ENCODE peak calls at places on chromosomes 16 and 17, in four cellular contexts. One of them, this sample, is unnamed.

GRCh38 chr17:31495049-31495885 is 103.8 kb downstream of the RAB11FIP4 start:
- DNase-seq in NCI-H345: peak
- DNase-seq in activated CD8-positive, alpha-beta T cell treated with anti-CD3 and anti-CD28 coated beads, Interleukin-2, amount 10 ng/mL, durations not matched to agents 7 days and 5 days: no peak
- DNase-seq in HS-27A: no peak
- DNase-seq in this sample: peak

GRCh38 chr16:50265716-50266336 is 525 bp upstream of the ADCY7 start:
- DNase-seq in HS-27A: no peak
- DNase-seq in NCI-H345: no peak
- DNase-seq in activated CD8-positive, alpha-beta T cell treated with anti-CD3 and anti-CD28 coated beads, Interleukin-2, amount 10 ng/mL, durations not matched to agents 7 days and 5 days: no peak
- DNase-seq in this sample: no peak

GRCh38 chr17:69358688-69359596 is 32.0 kb upstream of the ABCA5 start:
- DNase-seq in NCI-H345: peak
- DNase-seq in HS-27A: no peak
- DNase-seq in activated CD8-positive, alpha-beta T cell treated with anti-CD3 and anti-CD28 coated beads, Interleukin-2, amount 10 ng/mL, durations not matched to agents 7 days and 5 days: peak
- DNase-seq in this sample: no peak

GRCh38 chr16:4426021-4426684 is 485 bp downstream of the DNAJA3 start:
- DNase-seq in NCI-H345: no peak
- DNase-seq in activated CD8-positive, alpha-beta T cell treated with anti-CD3 and anti-CD28 coated beads, Interleukin-2, amount 10 ng/mL, durations not matched to agents 7 days and 5 days: no peak
- DNase-seq in HS-27A: no peak
- DNase-seq in this sample: no peak

GRCh38 chr16:12522334-12522733 is 281.4 kb downstream of the CPPED1 start:
- DNase-seq in NCI-H345: no peak
- DNase-seq in activated CD8-positive, alpha-beta T cell treated with anti-CD3 and anti-CD28 coated beads, Interleukin-2, amount 10 ng/mL, durations not matched to agents 7 days and 5 days: no peak
- DNase-seq in HS-27A: no peak
- DNase-seq in this sample: no peak

GRCh38 chr17:4747847-4748246 is 8.1 kb upstream of the CXCL16 start:
- DNase-seq in HS-27A: no peak
- DNase-seq in NCI-H345: no peak
- DNase-seq in activated CD8-positive, alpha-beta T cell treated with anti-CD3 and anti-CD28 coated beads, Interleukin-2, amount 10 ng/mL, durations not matched to agents 7 days and 5 days: peak
- DNase-seq in this sample: no peak

GRCh38 chr17:48187867-48188608 is 80.5 kb downstream of the SNX11 start:
- DNase-seq in HS-27A: no peak
- DNase-seq in activated CD8-positive, alpha-beta T cell treated with anti-CD3 and anti-CD28 coated beads, Interleukin-2, amount 10 ng/mL, durations not matched to agents 7 days and 5 days: no peak
- DNase-seq in NCI-H345: peak
- DNase-seq in this sample: peak

GRCh38 chr17:80938556-80938955 is 53.1 kb upstream of the CHMP6 start:
- DNase-seq in NCI-H345: no peak
- DNase-seq in HS-27A: no peak
- DNase-seq in activated CD8-positive, alpha-beta T cell treated with anti-CD3 and anti-CD28 coated beads, Interleukin-2, amount 10 ng/mL, durations not matched to agents 7 days and 5 days: peak
- DNase-seq in this sample: no peak

GRCh38 chr16:71811261-71811803 is 2.7 kb upstream of the AP1G1 start:
- DNase-seq in activated CD8-positive, alpha-beta T cell treated with anti-CD3 and anti-CD28 coated beads, Interleukin-2, amount 10 ng/mL, durations not matched to agents 7 days and 5 days: no peak
- DNase-seq in HS-27A: no peak
- DNase-seq in NCI-H345: no peak
- DNase-seq in this sample: no peak